ENCODE peak calls at places on chromosomes 11 and 22, in six cellular contexts. C is choroid plexus epithelial cell, W is right atrium auricular region, G is WTC11, S is GM23338, I is thoracic aorta. O is an unnamed sample.

GRCh38 chr22:44975444-44976262 is 34.2 kb downstream of the PHF21B start:
- DNase-seq in C (peak), W (no peak), G (peak), S (peak), I (no peak), O (peak)

GRCh38 chr22:48567213-48567975 is 1260.3 kb downstream of the BRD1 start:
- DNase-seq in C (no peak), W (no peak), G (no peak), S (no peak), I (no peak), O (no peak)

GRCh38 chr11:1341928-1342524 is 32.6 kb upstream of the TOLLIP start:
- DNase-seq in C (peak), W (no peak), G (no peak), S (no peak), I (no peak), O (peak)

GRCh38 chr11:62602141-62603071 is 741 bp upstream of the MTA2 start:
- DNase-seq in C (peak), W (peak), G (peak), S (peak), I (no peak), O (no peak)

GRCh38 chr11:106503901-106504300 is 426.4 kb downstream of the AASDHPPT start:
- DNase-seq in C (peak), W (no peak), G (no peak), S (no peak), I (no peak), O (no peak)

GRCh38 chr11:117095301-117096139 is 2.7 kb downstream of the SIK3 start:
- DNase-seq in C (peak), W (no peak), G (no peak), S (no peak), I (no peak), O (no peak)

GRCh38 chr11:128412847-128413791 is 174.2 kb downstream of the ETS1 start:
- DNase-seq in C (peak), W (no peak), G (no peak), S (no peak), I (no peak), O (no peak)

GRCh38 chr11:3093281-3094191 is 36.3 kb upstream of the CARS1 start:
- DNase-seq in C (no peak), W (no peak), G (peak), S (peak), I (no peak), O (no peak)

GRCh38 chr11:47869548-47870393 is 21.6 kb upstream of the NUP160 start:
- DNase-seq in C (no peak), W (no peak), G (no peak), S (no peak), I (no peak), O (no peak)

GRCh38 chr11:32204751-32205150 is 113.9 kb downstream of the RCN1 start:
- DNase-seq in C (no peak), W (no peak), G (no peak), S (no peak), I (no peak), O (no peak)

GRCh38 chr11:32196137-32196536 is 105.3 kb downstream of the RCN1 start:
- DNase-seq in C (no peak), W (no peak), G (no peak), S (no peak), I (no peak), O (no peak)

GRCh38 chr11:32198053-32198452 is 107.2 kb downstream of the RCN1 start:
- DNase-seq in C (no peak), W (no peak), G (no peak), S (peak), I (no peak), O (no peak)

GRCh38 chr11:32200448-32200847 is 109.6 kb downstream of the RCN1 start:
- DNase-seq in C (no peak), W (no peak), G (peak), S (peak), I (no peak), O (no peak)
- TF ChIP-seq CTCF in C (no peak), W (no peak), G (no peak), S (peak), I (no peak), O (no peak)

GRCh38 chr22:20584029-20584871 is 76.8 kb downstream of the MED15 start:
- DNase-seq in C (no peak), W (no peak), G (no peak), S (no peak), I (no peak), O (no peak)

GRCh38 chr22:20585640-20586402 is 78.4 kb downstream of the MED15 start:
- DNase-seq in C (no peak), W (no peak), G (no peak), S (no peak), I (no peak), O (no peak)

GRCh38 chr22:20586403-20586745 is 79.0 kb downstream of the MED15 start:
- DNase-seq in C (no peak), W (no peak), G (no peak), S (no peak), I (no peak), O (no peak)

GRCh38 chr22:20583471-20583922 is 76.1 kb downstream of the MED15 start:
- DNase-seq in C (no peak), W (no peak), G (peak), S (peak), I (no peak), O (no peak)

GRCh38 chr22:20584872-20585639 is 77.6 kb downstream of the MED15 start:
- DNase-seq in C (no peak), W (no peak), G (no peak), S (no peak), I (no peak), O (no peak)
- TF ChIP-seq CTCF in C (no peak), W (no peak), G (no peak), S (no peak), I (no peak), O (no peak)

GRCh38 chr11:114353448-114353847 is 46.9 kb downstream of the C11orf71 start:
- DNase-seq in C (peak), W (no peak), G (no peak), S (no peak), I (no peak), O (no peak)

GRCh38 chr11:114354076-114354475 is 46.2 kb downstream of the C11orf71 start:
- DNase-seq in C (peak), W (no peak), G (no peak), S (no peak), I (no peak), O (no peak)

GRCh38 chr11:114362958-114363357 is 37.4 kb downstream of the C11orf71 start:
- DNase-seq in C (no peak), W (no peak), G (no peak), S (peak), I (no peak), O (no peak)

GRCh38 chr11:114359342-114359741 is 41.0 kb downstream of the C11orf71 start:
- DNase-seq in C (peak), W (no peak), G (no peak), S (no peak), I (no peak), O (no peak)

DNA sequence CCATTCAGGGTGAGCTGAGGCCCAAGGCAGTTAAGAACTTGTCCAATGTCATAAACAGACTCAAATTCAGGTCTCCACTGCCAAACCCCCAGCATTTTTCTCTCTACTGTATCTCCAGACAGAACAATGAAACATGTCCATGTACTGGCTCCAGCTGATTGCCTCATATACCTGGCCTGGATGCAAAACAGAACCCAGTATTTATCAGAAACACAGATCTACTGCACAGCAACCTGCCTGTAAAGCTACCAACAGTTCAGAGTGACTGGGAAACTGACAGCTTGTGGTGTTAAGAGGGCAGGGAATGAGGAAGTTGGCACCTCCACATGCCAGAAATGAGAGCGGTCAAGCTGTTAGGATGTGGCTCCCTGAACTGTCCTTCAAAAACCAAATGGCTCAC is 41.6 kb downstream of the C11orf71 start:
- DNase-seq in C (peak), W (no peak), G (no peak), S (no peak), I (no peak), O (no peak)
- TF ChIP-seq CTCF in C (no peak), W (no peak), G (no peak), S (no peak), I (no peak), O (no peak)

DNA sequence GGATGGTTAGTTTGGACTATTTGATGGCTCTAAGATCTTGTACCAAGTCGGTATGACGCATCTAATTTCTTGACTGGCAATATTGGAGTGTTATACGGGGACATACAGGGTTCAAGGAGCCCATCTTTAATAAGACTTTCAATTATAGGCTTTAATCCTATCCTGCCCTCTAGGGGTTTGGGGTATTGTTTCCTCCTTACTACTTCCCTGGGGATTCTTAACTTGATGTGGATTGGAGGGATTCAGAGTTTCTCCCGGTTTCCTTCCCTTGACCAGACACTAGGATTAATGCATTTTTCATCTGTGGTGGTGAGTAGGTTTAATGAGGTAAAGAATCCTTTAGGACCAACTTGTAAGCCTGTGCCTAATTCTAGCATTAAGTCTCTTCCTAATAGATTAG is 18.8 kb downstream of the CYP2D6 start:
- DNase-seq in C (no peak), W (no peak), G (no peak), S (peak), I (no peak), O (no peak)
- TF ChIP-seq CTCF in C (no peak), W (no peak), G (no peak), S (peak), I (no peak), O (no peak)

GRCh38 chr11:73113426-73113825 is 28.7 kb downstream of the FCHSD2 start:
- DNase-seq in C (no peak), W (no peak), G (no peak), S (no peak), I (no peak), O (no peak)
- TF ChIP-seq CTCF in C (no peak), W (no peak), G (no peak), S (peak), I (no peak), O (no peak)

DNA sequence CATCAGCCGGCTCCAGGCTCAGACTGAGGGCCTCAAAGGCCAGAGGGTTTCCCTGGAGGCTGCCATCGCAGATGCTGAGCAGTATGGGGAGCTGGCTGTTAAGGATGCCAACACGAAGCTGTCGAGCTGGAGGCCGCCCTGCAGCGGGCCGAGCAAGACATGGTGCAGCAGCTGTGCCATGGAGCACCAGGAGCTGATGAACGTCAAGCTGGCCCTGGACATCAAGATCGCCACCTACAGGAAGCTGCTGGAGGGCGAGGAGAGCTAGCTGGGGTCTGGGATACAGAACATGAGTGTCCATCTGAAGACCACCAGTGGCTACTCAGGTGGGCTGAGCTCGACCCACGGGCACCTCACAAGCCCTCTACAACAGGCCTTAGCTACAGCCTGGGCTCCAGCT is 4.0 kb upstream of the SCUBE2 start:
- DNase-seq in C (no peak), W (no peak), G (peak), S (peak), I (no peak), O (no peak)
- TF ChIP-seq CTCF in C (peak), W (no peak), G (no peak), S (peak), I (no peak), O (no peak)

GRCh38 chr22:30602049-30602448 is 4.9 kb upstream of the TCN2 start:
- DNase-seq in C (peak), W (no peak), G (no peak), S (peak), I (no peak), O (no peak)
- TF ChIP-seq CTCF in C (peak), W (no peak), G (no peak), S (peak), I (no peak), O (no peak)